ENCODE peak calls at places on chromosome 6, in seven cellular contexts. I, G, F, R, D, J and U are unnamed samples.

GRCh38 chr6:1856381-1856780 is 246.7 kb downstream of the FOXC1 start:
- DNase-seq in F (no peak), J (peak; percentile 39), D (no peak), R (peak; percentile 63), G (peak; percentile 61), I (no peak), U (peak; percentile 70)

GRCh38 chr6:138293996-138294395 is 75.7 kb upstream of the PBOV1 start:
- DNase-seq in R (no peak), D (no peak), I (no peak), F (no peak), G (no peak), J (peak; percentile 63), U (no peak)

GRCh38 chr6:167581637-167582036 is 245.1 kb upstream of the AFDN start:
- DNase-seq in G (no peak), I (no peak), R (no peak), F (no peak), J (no peak), D (no peak), U (no peak)

GRCh38 chr6:54283877-54284860 is 24.1 kb upstream of the TINAG start:
- DNase-seq in G (peak; percentile 33), I (no peak), R (no peak), F (no peak), D (no peak), J (no peak), U (no peak)

GRCh38 chr6:144855812-144856531 is 570.8 kb downstream of the UTRN start:
- DNase-seq in D (no peak), F (no peak), J (no peak), I (no peak), R (no peak), G (no peak), U (no peak)

GRCh38 chr6:161254126-161254753 is 19.6 kb downstream of the AGPAT4 start:
- DNase-seq in F (no peak), I (no peak), J (peak; percentile 27), G (no peak), D (no peak), R (no peak), U (no peak)

GRCh38 chr6:115551510-115551909 is 509.2 kb downstream of the FRK start:
- DNase-seq in J (no peak), I (no peak), D (peak; percentile 23), R (no peak), F (no peak), G (no peak), U (no peak)

GRCh38 chr6:116108836-116109235 is 8.2 kb downstream of the NT5DC1 start:
- DNase-seq in G (no peak), R (no peak), J (no peak), F (no peak), D (no peak), I (no peak), U (no peak)

GRCh38 chr6:168092541-168092940 is 13.5 kb upstream of the FRMD1 start:
- DNase-seq in I (no peak), G (no peak), J (no peak), F (no peak), R (no peak), D (no peak), U (no peak)

GRCh38 chr6:21987501-21987957 is 309.3 kb downstream of the PRL start:
- DNase-seq in G (peak; percentile 78), D (peak; percentile 80), J (peak; percentile 97), F (no peak), I (no peak), R (no peak), U (peak; percentile 24)

GRCh38 chr6:16876201-16876600 is 114.9 kb upstream of the ATXN1 start:
- DNase-seq in G (peak; percentile 4), I (no peak), J (peak; percentile 35), F (no peak), R (no peak), D (no peak), U (no peak)

GRCh38 chr6:16871047-16871446 is 109.8 kb upstream of the ATXN1 start:
- DNase-seq in F (no peak), R (no peak), J (no peak), I (no peak), D (no peak), G (no peak), U (no peak)

GRCh38 chr6:16873698-16874097 is 112.4 kb upstream of the ATXN1 start:
- DNase-seq in J (no peak), R (no peak), D (no peak), F (no peak), G (no peak), I (no peak), U (no peak)

GRCh38 chr6:16868968-16869367 is 107.7 kb upstream of the ATXN1 start:
- DNase-seq in D (no peak), I (no peak), J (peak; percentile 39), F (no peak), G (no peak), R (no peak), U (no peak)

GRCh38 chr6:16872543-16873230 is 111.4 kb upstream of the ATXN1 start:
- DNase-seq in I (no peak), G (no peak), J (no peak), D (no peak), R (no peak), F (no peak), U (no peak)
- H3K27ac ChIP-seq in I (no peak overlapping the region), G (no peak overlapping the region), J (no peak overlapping the region), D (no peak overlapping the region), R (no peak overlapping the region), F (no peak overlapping the region), U (no peak overlapping the region)

GRCh38 chr6:43075791-43076092 is 372 bp upstream of the PTK7 start:
- DNase-seq in I (no peak), R (no peak), G (no peak), D (no peak), J (no peak), F (no peak), U (no peak)

GRCh38 chr6:43074847-43075741 is 1.0 kb upstream of the PTK7 start:
- DNase-seq in I (no peak), D (peak; percentile 33), G (no peak), R (no peak), J (peak; percentile 57), F (no peak), U (no peak)

GRCh38 chr6:43076928-43077809 is 1.1 kb downstream of the PTK7 start:
- DNase-seq in J (peak; percentile 67), D (peak; percentile 36), R (no peak), G (peak; percentile 67), I (peak; percentile 77), F (peak; percentile 81), U (no peak)

GRCh38 chr6:43077981-43078411 is 1.9 kb downstream of the PTK7 start:
- DNase-seq in I (no peak), D (no peak), G (no peak), R (no peak), F (peak; percentile 34), J (peak; percentile 62), U (no peak)

DNA sequence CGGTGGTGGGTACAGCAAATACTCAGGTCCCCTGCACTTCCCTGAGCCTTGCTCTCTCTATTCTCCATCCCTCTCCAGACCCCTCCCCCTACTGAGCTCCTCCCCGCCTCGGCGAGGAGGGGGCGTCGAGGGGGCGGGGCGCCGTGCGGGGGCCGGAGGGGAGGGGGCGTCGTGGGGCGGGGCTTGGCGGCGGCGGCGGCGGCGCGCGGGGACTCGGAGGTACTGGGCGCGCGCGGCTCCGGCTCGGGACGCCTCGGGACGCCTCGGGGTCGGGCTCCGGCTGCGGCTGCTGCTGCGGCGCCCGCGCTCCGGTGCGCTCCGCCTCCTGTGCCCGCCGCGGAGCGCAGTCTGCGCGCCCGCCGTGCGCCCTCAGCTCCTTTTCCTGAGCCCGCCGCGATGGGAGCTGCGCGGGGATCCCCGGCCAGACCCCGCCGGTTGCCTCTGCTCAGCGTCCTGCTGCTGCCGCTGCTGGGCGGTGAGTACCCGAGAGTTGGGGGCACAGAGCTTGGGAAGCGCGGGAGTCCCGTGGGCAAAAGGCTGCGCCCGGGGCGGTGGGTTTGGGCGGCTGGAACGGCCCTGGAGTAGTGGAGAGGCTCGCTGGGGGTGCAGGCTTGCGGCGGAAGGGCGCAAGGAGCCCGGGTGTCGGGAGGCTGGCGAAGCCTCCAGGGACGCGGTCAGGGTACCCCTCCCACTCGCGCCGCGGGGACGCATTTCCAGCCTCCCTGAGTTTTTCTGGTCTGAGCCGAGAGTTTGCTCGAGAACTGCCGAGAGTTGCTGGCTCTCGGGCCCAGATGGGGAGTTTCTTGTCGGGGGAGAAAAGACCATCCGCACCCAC is at the start of gene PTK7:
- DNase-seq in R (no peak), J (peak; percentile 63), I (peak; percentile 94), F (peak; percentile 87), G (peak; percentile 48), D (peak; percentile 50), U (no peak)
- H3K27ac ChIP-seq in R (no peak within 1 kb of the TSS), J (peak within 1 kb of the TSS; percentile 63), I (peak within 1 kb of the TSS; percentile 48), F (no peak within 1 kb of the TSS), G (peak within 1 kb of the TSS; percentile 75), D (peak within 1 kb of the TSS; percentile 56), U (no peak within 1 kb of the TSS)

DNA sequence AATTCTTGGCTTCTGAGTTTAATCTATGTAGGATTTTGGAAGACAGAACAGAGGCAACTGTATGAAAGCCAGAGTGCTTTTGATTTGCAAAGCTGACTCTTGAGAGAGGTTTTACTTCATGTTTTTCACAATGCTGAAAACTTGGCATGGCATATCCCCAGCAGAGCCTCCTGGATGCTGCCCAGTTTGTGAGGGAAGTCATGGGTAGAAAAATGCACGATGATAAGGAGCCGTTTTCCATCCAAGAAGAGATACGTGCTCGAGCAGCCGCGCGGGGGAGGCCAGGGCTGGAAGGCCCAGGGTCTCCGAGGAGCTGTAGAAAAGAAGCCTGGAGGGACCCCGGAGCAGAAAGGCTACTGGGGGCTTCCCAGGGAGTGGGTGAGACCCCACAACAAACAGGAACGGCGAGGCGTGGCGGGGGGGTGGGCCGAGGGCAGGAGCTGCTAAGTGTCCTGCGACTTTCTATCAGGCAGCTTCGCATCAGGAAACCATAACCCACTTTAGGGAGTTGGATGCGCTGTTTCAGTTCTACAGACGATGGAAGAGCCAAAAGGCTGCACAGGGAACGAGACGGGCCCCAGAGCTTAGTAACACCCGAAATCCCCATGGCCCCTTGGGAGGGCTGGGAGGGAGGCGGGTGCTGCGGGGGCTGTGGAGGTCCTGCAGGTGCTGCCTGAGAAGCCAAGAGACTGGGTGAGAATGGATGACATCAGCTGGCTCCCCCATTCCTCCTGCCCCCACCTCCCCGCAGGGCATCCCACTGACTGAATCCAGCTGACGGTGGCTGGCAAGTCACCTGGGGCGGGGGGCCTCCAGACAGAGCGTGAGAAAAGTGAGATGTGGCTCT is 36.4 kb downstream of the PNLDC1 start:
- DNase-seq in R (no peak), J (peak; percentile 34), I (peak; percentile 76), D (peak; percentile 13), G (no peak), F (no peak), U (no peak)
- H3K27ac ChIP-seq in R (no peak overlapping the region), J (no peak overlapping the region), I (no peak overlapping the region), D (no peak overlapping the region), G (no peak overlapping the region), F (no peak overlapping the region), U (no peak overlapping the region)

DNA sequence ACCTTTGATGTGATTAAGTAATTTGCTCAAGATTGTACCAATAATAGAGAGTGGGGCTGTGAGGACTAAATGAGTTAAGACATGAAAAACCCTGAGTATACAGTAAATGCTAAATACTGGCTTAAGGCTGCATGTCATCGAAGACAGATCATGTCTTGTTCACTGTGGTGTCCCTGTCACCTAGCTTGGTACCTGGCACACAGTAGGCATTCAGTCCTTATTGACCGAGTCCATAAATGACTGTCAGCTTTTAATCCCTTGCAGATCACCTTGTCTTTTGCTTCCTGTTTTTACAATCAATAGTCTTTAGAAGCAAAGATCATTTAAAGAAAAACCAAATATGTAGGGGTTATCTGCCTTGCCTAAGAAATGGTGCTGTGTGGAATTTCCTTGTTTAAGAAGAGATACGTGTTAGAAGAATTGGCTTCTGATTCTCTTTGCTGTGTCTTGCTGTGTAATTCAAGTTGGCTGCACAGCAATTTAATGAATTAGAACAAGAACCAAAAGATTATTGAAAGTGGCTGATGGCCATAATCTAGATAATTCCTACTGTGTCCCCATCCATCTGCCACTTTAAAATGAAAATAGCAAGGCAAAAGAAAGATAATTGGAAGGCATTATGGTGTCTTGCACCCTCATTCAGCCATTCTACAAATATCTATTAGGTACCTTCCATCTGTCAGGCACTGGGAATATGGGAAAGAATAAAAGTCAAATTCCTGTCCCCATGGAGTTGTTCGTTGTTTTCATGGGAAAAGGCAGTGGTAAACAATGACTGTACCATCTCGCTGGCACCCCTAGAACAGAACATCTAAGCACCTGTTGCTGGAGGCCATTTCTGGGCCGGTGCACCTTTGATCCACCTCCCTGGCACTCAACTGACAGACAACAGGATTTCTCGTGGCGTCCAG is 12.4 kb upstream of the MAPK13 start:
- DNase-seq in R (no peak), D (no peak), F (no peak), J (no peak), G (no peak), I (no peak), U (no peak)
- H3K27ac ChIP-seq in R (no peak overlapping the region), D (no peak overlapping the region), F (no peak overlapping the region), J (no peak overlapping the region), G (no peak overlapping the region), I (peak overlapping the region; percentile 9), U (no peak overlapping the region)